ENCODE peak calls at places on chromosomes 13 and 19, in nine cellular contexts. One of them, this sample, is unnamed.

GRCh38 chr13:113914333-113915011 is 50.6 kb upstream of the GAS6 start:
- DNase-seq in AG04449: no peak
- DNase-seq in small intestine: no peak
- DNase-seq in CD4-positive, CD25-positive, alpha-beta regulatory T cell: no peak
- DNase-seq in pancreas: no peak
- DNase-seq in body of pancreas: no peak
- DNase-seq in astrocyte of the spinal cord: no peak
- DNase-seq in CD4-positive, alpha-beta memory T cell: no peak
- DNase-seq in cardiac fibroblast: no peak
- DNase-seq in this sample: no peak

GRCh38 chr13:65472336-65472735 is 1757.8 kb downstream of the PCDH9 start:
- DNase-seq in pancreas: no peak
- DNase-seq in AG04449: no peak
- DNase-seq in small intestine: no peak
- DNase-seq in CD4-positive, alpha-beta memory T cell: no peak
- DNase-seq in CD4-positive, CD25-positive, alpha-beta regulatory T cell: no peak
- DNase-seq in astrocyte of the spinal cord: no peak
- DNase-seq in cardiac fibroblast: no peak
- DNase-seq in body of pancreas: no peak
- DNase-seq in this sample: no peak

GRCh38 chr13:38462605-38463004 is 113.0 kb downstream of the UFM1 start:
- DNase-seq in CD4-positive, CD25-positive, alpha-beta regulatory T cell: no peak
- DNase-seq in pancreas: no peak
- DNase-seq in CD4-positive, alpha-beta memory T cell: no peak
- DNase-seq in astrocyte of the spinal cord: no peak
- DNase-seq in body of pancreas: no peak
- DNase-seq in cardiac fibroblast: no peak
- DNase-seq in small intestine: no peak
- DNase-seq in AG04449: no peak
- DNase-seq in this sample: no peak

GRCh38 chr19:14346279-14346678 is 35.0 kb upstream of the ADGRE5 start:
- DNase-seq in astrocyte of the spinal cord: no peak
- DNase-seq in small intestine: no peak
- DNase-seq in pancreas: no peak
- DNase-seq in AG04449: no peak
- DNase-seq in cardiac fibroblast: no peak
- DNase-seq in CD4-positive, CD25-positive, alpha-beta regulatory T cell: no peak
- DNase-seq in body of pancreas: no peak
- DNase-seq in CD4-positive, alpha-beta memory T cell: no peak
- DNase-seq in this sample: no peak

GRCh38 chr19:1133471-1133929 is 29.7 kb downstream of the GPX4 start:
- DNase-seq in CD4-positive, CD25-positive, alpha-beta regulatory T cell: peak
- DNase-seq in astrocyte of the spinal cord: no peak
- DNase-seq in body of pancreas: no peak
- DNase-seq in AG04449: no peak
- DNase-seq in pancreas: no peak
- DNase-seq in small intestine: peak
- DNase-seq in CD4-positive, alpha-beta memory T cell: peak
- DNase-seq in cardiac fibroblast: no peak
- DNase-seq in this sample: no peak

GRCh38 chr13:49421391-49421790 is 22.5 kb downstream of the CAB39L start:
- DNase-seq in CD4-positive, CD25-positive, alpha-beta regulatory T cell: peak
- DNase-seq in pancreas: no peak
- DNase-seq in CD4-positive, alpha-beta memory T cell: no peak
- DNase-seq in AG04449: no peak
- DNase-seq in astrocyte of the spinal cord: no peak
- DNase-seq in cardiac fibroblast: peak
- DNase-seq in small intestine: peak
- DNase-seq in body of pancreas: peak
- DNase-seq in this sample: peak

GRCh38 chr19:57903298-57904174 is 12.9 kb downstream of the ZNF417 start:
- DNase-seq in astrocyte of the spinal cord: peak
- DNase-seq in small intestine: peak
- DNase-seq in cardiac fibroblast: peak
- DNase-seq in CD4-positive, CD25-positive, alpha-beta regulatory T cell: no peak
- DNase-seq in AG04449: peak
- DNase-seq in pancreas: no peak
- DNase-seq in body of pancreas: no peak
- DNase-seq in CD4-positive, alpha-beta memory T cell: no peak
- DNase-seq in this sample: no peak

GRCh38 chr13:97122381-97122996 is 99.6 kb upstream of the MBNL2 start:
- DNase-seq in astrocyte of the spinal cord: peak
- DNase-seq in CD4-positive, alpha-beta memory T cell: no peak
- DNase-seq in AG04449: no peak
- DNase-seq in CD4-positive, CD25-positive, alpha-beta regulatory T cell: no peak
- DNase-seq in pancreas: no peak
- DNase-seq in body of pancreas: no peak
- DNase-seq in cardiac fibroblast: peak
- DNase-seq in small intestine: no peak
- DNase-seq in this sample: no peak

GRCh38 chr19:55383279-55383788 is 758 bp downstream of the TMEM238 start:
- DNase-seq in astrocyte of the spinal cord: no peak
- DNase-seq in AG04449: no peak
- DNase-seq in body of pancreas: peak
- DNase-seq in CD4-positive, alpha-beta memory T cell: peak
- DNase-seq in small intestine: no peak
- DNase-seq in cardiac fibroblast: no peak
- DNase-seq in CD4-positive, CD25-positive, alpha-beta regulatory T cell: peak
- DNase-seq in pancreas: no peak
- DNase-seq in this sample: no peak

GRCh38 chr19:49811328-49811727 is 1.8 kb downstream of the FUZ start:
- DNase-seq in small intestine: no peak
- DNase-seq in CD4-positive, CD25-positive, alpha-beta regulatory T cell: no peak
- DNase-seq in cardiac fibroblast: no peak
- DNase-seq in AG04449: no peak
- DNase-seq in body of pancreas: no peak
- DNase-seq in astrocyte of the spinal cord: no peak
- DNase-seq in pancreas: no peak
- DNase-seq in CD4-positive, alpha-beta memory T cell: no peak
- DNase-seq in this sample: no peak

GRCh38 chr19:49812452-49812996 is 568 bp downstream of the FUZ start:
- DNase-seq in small intestine: no peak
- DNase-seq in astrocyte of the spinal cord: no peak
- DNase-seq in CD4-positive, CD25-positive, alpha-beta regulatory T cell: no peak
- DNase-seq in CD4-positive, alpha-beta memory T cell: no peak
- DNase-seq in AG04449: no peak
- DNase-seq in body of pancreas: no peak
- DNase-seq in cardiac fibroblast: no peak
- DNase-seq in pancreas: no peak
- DNase-seq in this sample: no peak

GRCh38 chr19:49816616-49817015 is 1.5 kb upstream of the MED25 start:
- DNase-seq in CD4-positive, alpha-beta memory T cell: no peak
- DNase-seq in AG04449: no peak
- DNase-seq in small intestine: no peak
- DNase-seq in astrocyte of the spinal cord: no peak
- DNase-seq in CD4-positive, CD25-positive, alpha-beta regulatory T cell: no peak
- DNase-seq in pancreas: no peak
- DNase-seq in body of pancreas: no peak
- DNase-seq in cardiac fibroblast: no peak
- DNase-seq in this sample: no peak

GRCh38 chr19:49812997-49813861 is at the start of gene FUZ:
- DNase-seq in astrocyte of the spinal cord: peak
- DNase-seq in AG04449: peak
- DNase-seq in small intestine: peak
- DNase-seq in CD4-positive, alpha-beta memory T cell: peak
- DNase-seq in pancreas: peak
- DNase-seq in CD4-positive, CD25-positive, alpha-beta regulatory T cell: peak
- DNase-seq in cardiac fibroblast: peak
- DNase-seq in body of pancreas: peak
- DNase-seq in this sample: peak

DNA sequence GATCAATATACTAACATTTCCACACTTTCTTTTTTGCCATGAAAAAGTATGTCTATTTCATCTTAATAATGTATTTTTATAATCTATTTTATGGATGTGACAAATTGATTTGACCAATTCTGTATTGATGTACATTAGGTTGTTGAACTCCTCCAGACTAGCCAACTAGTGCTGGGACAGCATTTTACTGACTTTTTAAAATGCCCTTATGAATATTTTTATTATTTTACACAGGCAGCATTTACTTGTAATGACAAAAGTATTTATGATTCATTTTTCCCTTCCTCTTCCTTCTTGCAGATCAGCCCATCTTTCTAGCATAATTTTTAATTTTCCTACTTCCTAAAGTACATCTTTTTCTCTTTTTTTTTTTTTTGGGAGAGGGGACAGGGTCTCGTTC is 918 bp upstream of the FUZ start:
- DNase-seq in pancreas: no peak
- DNase-seq in CD4-positive, alpha-beta memory T cell: no peak
- DNase-seq in cardiac fibroblast: no peak
- DNase-seq in AG04449: no peak
- DNase-seq in CD4-positive, CD25-positive, alpha-beta regulatory T cell: no peak
- DNase-seq in astrocyte of the spinal cord: no peak
- DNase-seq in small intestine: no peak
- DNase-seq in body of pancreas: no peak
- DNase-seq in this sample: no peak
- H3K4me3 ChIP-seq in pancreas: peak
- H3K4me3 ChIP-seq in CD4-positive, alpha-beta memory T cell: no peak
- H3K4me3 ChIP-seq in cardiac fibroblast: peak
- H3K4me3 ChIP-seq in AG04449: no peak
- H3K4me3 ChIP-seq in CD4-positive, CD25-positive, alpha-beta regulatory T cell: peak
- H3K4me3 ChIP-seq in astrocyte of the spinal cord: no peak
- H3K4me3 ChIP-seq in small intestine: no peak
- H3K4me3 ChIP-seq in body of pancreas: no peak
- H3K4me3 ChIP-seq in this sample: no peak

GRCh38 chr13:67859904-67860303 is 629.8 kb upstream of the PCDH9 start:
- DNase-seq in pancreas: no peak
- DNase-seq in small intestine: no peak
- DNase-seq in astrocyte of the spinal cord: no peak
- DNase-seq in CD4-positive, CD25-positive, alpha-beta regulatory T cell: no peak
- DNase-seq in CD4-positive, alpha-beta memory T cell: no peak
- DNase-seq in body of pancreas: no peak
- DNase-seq in AG04449: no peak
- DNase-seq in cardiac fibroblast: no peak
- DNase-seq in this sample: no peak

GRCh38 chr13:67855837-67856238 is 625.7 kb upstream of the PCDH9 start:
- DNase-seq in body of pancreas: no peak
- DNase-seq in CD4-positive, alpha-beta memory T cell: no peak
- DNase-seq in astrocyte of the spinal cord: no peak
- DNase-seq in AG04449: no peak
- DNase-seq in CD4-positive, CD25-positive, alpha-beta regulatory T cell: no peak
- DNase-seq in cardiac fibroblast: no peak
- DNase-seq in small intestine: no peak
- DNase-seq in pancreas: no peak
- DNase-seq in this sample: no peak

GRCh38 chr13:67857581-67858310 is 627.6 kb upstream of the PCDH9 start:
- DNase-seq in body of pancreas: no peak
- DNase-seq in CD4-positive, CD25-positive, alpha-beta regulatory T cell: no peak
- DNase-seq in astrocyte of the spinal cord: no peak
- DNase-seq in CD4-positive, alpha-beta memory T cell: no peak
- DNase-seq in pancreas: no peak
- DNase-seq in cardiac fibroblast: no peak
- DNase-seq in small intestine: no peak
- DNase-seq in AG04449: no peak
- DNase-seq in this sample: no peak
- H3K4me3 ChIP-seq in body of pancreas: no peak
- H3K4me3 ChIP-seq in CD4-positive, CD25-positive, alpha-beta regulatory T cell: no peak
- H3K4me3 ChIP-seq in astrocyte of the spinal cord: no peak
- H3K4me3 ChIP-seq in CD4-positive, alpha-beta memory T cell: no peak
- H3K4me3 ChIP-seq in pancreas: no peak
- H3K4me3 ChIP-seq in cardiac fibroblast: no peak
- H3K4me3 ChIP-seq in small intestine: no peak
- H3K4me3 ChIP-seq in AG04449: no peak
- H3K4me3 ChIP-seq in this sample: no peak

GRCh38 chr13:98474761-98475160 is 102.1 kb downstream of the STK24 start:
- DNase-seq in CD4-positive, CD25-positive, alpha-beta regulatory T cell: no peak
- DNase-seq in AG04449: no peak
- DNase-seq in body of pancreas: no peak
- DNase-seq in cardiac fibroblast: no peak
- DNase-seq in small intestine: no peak
- DNase-seq in astrocyte of the spinal cord: no peak
- DNase-seq in pancreas: no peak
- DNase-seq in CD4-positive, alpha-beta memory T cell: no peak
- DNase-seq in this sample: no peak

GRCh38 chr13:98475521-98475920 is 101.4 kb downstream of the STK24 start:
- DNase-seq in cardiac fibroblast: peak
- DNase-seq in body of pancreas: no peak
- DNase-seq in CD4-positive, CD25-positive, alpha-beta regulatory T cell: no peak
- DNase-seq in small intestine: no peak
- DNase-seq in pancreas: no peak
- DNase-seq in CD4-positive, alpha-beta memory T cell: no peak
- DNase-seq in AG04449: no peak
- DNase-seq in astrocyte of the spinal cord: no peak
- DNase-seq in this sample: no peak

GRCh38 chr13:98476106-98476505 is 100.8 kb downstream of the STK24 start:
- DNase-seq in CD4-positive, alpha-beta memory T cell: peak
- DNase-seq in body of pancreas: no peak
- DNase-seq in cardiac fibroblast: no peak
- DNase-seq in small intestine: no peak
- DNase-seq in astrocyte of the spinal cord: peak
- DNase-seq in AG04449: no peak
- DNase-seq in CD4-positive, CD25-positive, alpha-beta regulatory T cell: no peak
- DNase-seq in pancreas: peak
- DNase-seq in this sample: no peak

GRCh38 chr13:98478134-98479129 is 98.5 kb downstream of the STK24 start:
- DNase-seq in body of pancreas: no peak
- DNase-seq in AG04449: no peak
- DNase-seq in astrocyte of the spinal cord: peak
- DNase-seq in cardiac fibroblast: no peak
- DNase-seq in small intestine: no peak
- DNase-seq in CD4-positive, alpha-beta memory T cell: peak
- DNase-seq in pancreas: no peak
- DNase-seq in CD4-positive, CD25-positive, alpha-beta regulatory T cell: no peak
- DNase-seq in this sample: no peak

GRCh38 chr13:98476538-98476966 is 100.4 kb downstream of the STK24 start:
- DNase-seq in CD4-positive, CD25-positive, alpha-beta regulatory T cell: peak
- DNase-seq in pancreas: peak
- DNase-seq in body of pancreas: peak
- DNase-seq in astrocyte of the spinal cord: peak
- DNase-seq in cardiac fibroblast: peak
- DNase-seq in AG04449: peak
- DNase-seq in CD4-positive, alpha-beta memory T cell: peak
- DNase-seq in small intestine: peak
- DNase-seq in this sample: peak
- H3K4me3 ChIP-seq in CD4-positive, CD25-positive, alpha-beta regulatory T cell: peak
- H3K4me3 ChIP-seq in pancreas: no peak
- H3K4me3 ChIP-seq in body of pancreas: no peak
- H3K4me3 ChIP-seq in astrocyte of the spinal cord: no peak
- H3K4me3 ChIP-seq in cardiac fibroblast: peak
- H3K4me3 ChIP-seq in AG04449: no peak
- H3K4me3 ChIP-seq in CD4-positive, alpha-beta memory T cell: peak
- H3K4me3 ChIP-seq in small intestine: no peak
- H3K4me3 ChIP-seq in this sample: no peak

GRCh38 chr13:19586904-19587634 is 25.7 kb upstream of the TPTE2 start:
- DNase-seq in AG04449: no peak
- DNase-seq in astrocyte of the spinal cord: peak
- DNase-seq in body of pancreas: no peak
- DNase-seq in CD4-positive, alpha-beta memory T cell: peak
- DNase-seq in CD4-positive, CD25-positive, alpha-beta regulatory T cell: peak
- DNase-seq in pancreas: no peak
- DNase-seq in cardiac fibroblast: no peak
- DNase-seq in small intestine: peak
- DNase-seq in this sample: no peak
- H3K4me3 ChIP-seq in AG04449: peak
- H3K4me3 ChIP-seq in astrocyte of the spinal cord: no peak
- H3K4me3 ChIP-seq in body of pancreas: no peak
- H3K4me3 ChIP-seq in CD4-positive, alpha-beta memory T cell: peak
- H3K4me3 ChIP-seq in CD4-positive, CD25-positive, alpha-beta regulatory T cell: peak
- H3K4me3 ChIP-seq in pancreas: no peak
- H3K4me3 ChIP-seq in cardiac fibroblast: no peak
- H3K4me3 ChIP-seq in small intestine: no peak
- H3K4me3 ChIP-seq in this sample: no peak